ENCODE peak calls at places on chromosomes 7 and 10, in seven cellular contexts. Z is kidney, I is GM23248, K is PC-3, A is neuronal stem cell, J is MM.1S, O is GM12878. C is an unnamed sample.

GRCh38 chr7:119594956-119595355 is 678.0 kb upstream of the KCND2 start:
- DNase-seq in Z (no peak), I (no peak), K (no peak), A (no peak), J (no peak), O (no peak), C (no peak)

GRCh38 chr10:86946215-86947170 is 10.9 kb downstream of the MMRN2 start:
- DNase-seq in Z (peak), I (no peak), K (no peak), A (no peak), J (no peak), O (no peak), C (peak)

GRCh38 chr10:104351067-104351681 is 2.5 kb upstream of the CFAP58 start:
- DNase-seq in Z (no peak), I (peak), K (peak), A (no peak), J (no peak), O (no peak), C (no peak)

GRCh38 chr10:1142596-1142995 is 86.4 kb downstream of the WDR37 start:
- DNase-seq in Z (no peak), I (no peak), K (no peak), A (no peak), J (no peak), O (no peak), C (peak)

GRCh38 chr7:151291206-151291605 is 42.7 kb upstream of the SMARCD3 start:
- DNase-seq in Z (no peak), I (no peak), K (peak), A (no peak), J (no peak), O (no peak), C (no peak)

GRCh38 chr10:95475827-95476481 is 85.2 kb downstream of the SORBS1 start:
- DNase-seq in Z (no peak), I (no peak), K (peak), A (no peak), J (no peak), O (no peak), C (no peak)

GRCh38 chr10:62437696-62438095 is 63.5 kb downstream of the ZNF365 start:
- DNase-seq in Z (no peak), I (peak), K (peak), A (peak), J (peak), O (no peak), C (no peak)

GRCh38 chr10:98110356-98110755 is 24.1 kb upstream of the R3HCC1L start:
- DNase-seq in Z (no peak), I (no peak), K (no peak), A (no peak), J (no peak), O (no peak), C (no peak)

GRCh38 chr7:127629268-127629854 is 11.4 kb upstream of the PAX4 start:
- DNase-seq in Z (no peak), I (no peak), K (peak), A (no peak), J (peak), O (no peak), C (peak)

GRCh38 chr10:13627459-13628310 is 40.9 kb downstream of the PRPF18 start:
- DNase-seq in Z (no peak), I (peak), K (no peak), A (no peak), J (no peak), O (no peak), C (no peak)

GRCh38 chr10:104515670-104516199 is 125.4 kb upstream of the SORCS3 start:
- DNase-seq in Z (no peak), I (no peak), K (no peak), A (no peak), J (no peak), O (no peak), C (no peak)

GRCh38 chr7:56083150-56083785 is 9.5 kb downstream of the PHKG1 start:
- DNase-seq in Z (peak), I (no peak), K (no peak), A (no peak), J (no peak), O (no peak), C (no peak)

GRCh38 chr10:4511559-4511958 is 314.4 kb upstream of the AKR1E2 start:
- DNase-seq in Z (no peak), I (peak), K (no peak), A (no peak), J (no peak), O (no peak), C (no peak)

GRCh38 chr7:18610331-18610948 is 114.9 kb downstream of the HDAC9 start:
- DNase-seq in Z (no peak), I (peak), K (peak), A (peak), J (peak), O (no peak), C (peak)

GRCh38 chr10:77715081-77715480 is 77.5 kb upstream of the KCNMA1 start:
- DNase-seq in Z (no peak), I (no peak), K (peak), A (no peak), J (peak), O (no peak), C (no peak)

GRCh38 chr10:2980116-2980515 is 87.2 kb upstream of the PFKP start:
- DNase-seq in Z (no peak), I (peak), K (no peak), A (no peak), J (no peak), O (no peak), C (no peak)

GRCh38 chr10:97701438-97702064 is 12.0 kb upstream of the MARVELD1 start:
- DNase-seq in Z (peak), I (peak), K (peak), A (peak), J (peak), O (no peak), C (peak)

GRCh38 chr7:114409750-114410149 is 4.9 kb upstream of the FOXP2 start:
- DNase-seq in Z (no peak), I (peak), K (no peak), A (no peak), J (no peak), O (no peak), C (no peak)

GRCh38 chr7:75658369-75658768 is 80.4 kb downstream of the HIP1 start:
- DNase-seq in Z (peak), I (no peak), K (no peak), A (no peak), J (no peak), O (no peak), C (no peak)
- H3K9ac ChIP-seq in Z (no peak), I (no peak), K (no peak), A (no peak), J (no peak), O (no peak), C (no peak)

GRCh38 chr7:155361363-155361680 is 63.6 kb downstream of the INSIG1 start:
- DNase-seq in Z (no peak), I (no peak), K (no peak), A (no peak), J (peak), O (no peak), C (no peak)

GRCh38 chr7:155357573-155358041 is 59.9 kb downstream of the INSIG1 start:
- DNase-seq in Z (peak), I (peak), K (peak), A (no peak), J (no peak), O (no peak), C (no peak)

GRCh38 chr7:155360495-155361362 is 63.1 kb downstream of the INSIG1 start:
- DNase-seq in Z (peak), I (no peak), K (no peak), A (no peak), J (peak), O (no peak), C (no peak)

GRCh38 chr7:155358066-155358947 is 60.6 kb downstream of the INSIG1 start:
- DNase-seq in Z (peak), I (peak), K (no peak), A (no peak), J (no peak), O (no peak), C (no peak)

DNA sequence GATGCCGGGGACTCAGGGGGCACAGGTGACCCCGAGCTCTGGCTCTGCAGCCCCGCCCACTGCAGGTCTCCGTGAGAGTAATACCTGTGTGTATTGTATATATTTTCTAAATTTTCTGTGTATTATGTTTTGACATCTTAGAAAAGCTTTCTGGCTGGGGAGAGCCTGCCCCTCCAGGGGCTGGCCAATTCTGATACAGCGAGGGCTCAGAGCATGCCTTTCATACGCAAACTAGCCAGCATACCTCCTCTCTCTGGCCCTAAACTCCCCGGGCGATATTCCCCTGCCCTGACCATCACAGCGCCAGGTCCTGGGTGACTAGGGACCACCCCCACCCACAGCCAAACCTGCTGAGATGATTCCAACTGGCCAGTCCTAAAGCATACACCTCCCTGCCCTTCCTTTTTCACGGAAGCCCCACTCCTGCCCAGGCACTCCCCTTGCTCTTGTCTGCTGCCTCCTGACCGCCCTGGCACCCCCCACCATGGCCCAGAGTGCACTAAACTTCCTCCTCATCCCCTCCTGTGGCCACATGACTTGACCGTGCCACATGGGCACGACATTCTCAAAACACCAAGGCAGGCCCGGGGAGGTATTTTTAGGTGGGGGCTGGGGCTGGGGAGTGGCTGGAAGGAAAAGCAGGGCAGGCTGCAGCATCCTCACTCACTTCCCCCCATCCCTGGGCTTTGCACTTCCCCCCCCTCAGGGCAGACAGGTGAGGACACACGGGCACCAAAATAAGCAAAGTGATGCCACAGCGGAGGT is 61.5 kb downstream of the INSIG1 start:
- DNase-seq in Z (peak), I (no peak), K (no peak), A (no peak), J (no peak), O (no peak), C (no peak)
- H3K9ac ChIP-seq in Z (no peak), I (no peak), K (no peak), A (no peak), J (no peak), O (no peak), C (no peak)

GRCh38 chr10:22321831-22322662 is 1.1 kb downstream of the BMI1 start:
- DNase-seq in Z (peak), I (peak), K (no peak), A (peak), J (no peak), O (no peak), C (no peak)
- H3K9ac ChIP-seq in Z (peak), I (peak), K (peak), A (peak), J (peak), O (peak), C (peak)

DNA sequence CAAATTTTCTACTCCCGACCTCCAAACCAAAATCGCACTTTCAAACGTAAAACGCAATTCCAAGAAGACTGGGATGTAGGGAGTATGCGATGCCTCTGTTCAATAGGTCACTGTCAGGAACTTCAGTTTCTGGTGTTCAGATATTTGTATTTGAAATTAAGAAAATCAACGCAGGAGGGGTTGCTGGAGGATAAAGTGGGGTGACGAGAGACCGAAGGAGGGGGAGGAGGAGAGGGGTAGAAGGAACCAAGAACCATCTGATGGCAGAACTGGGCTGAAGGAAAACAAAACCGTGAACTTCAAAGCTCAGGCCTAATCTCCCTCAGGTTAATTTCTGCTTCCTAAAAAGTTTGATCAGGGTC is 293.8 kb upstream of the NFE2L3 start:
- DNase-seq in Z (no peak), I (no peak), K (no peak), A (no peak), J (no peak), O (no peak), C (no peak)
- H3K9ac ChIP-seq in Z (no peak), I (no peak), K (no peak), A (no peak), J (no peak), O (no peak), C (no peak)